ENCODE peak calls at places on chromosomes 3 and 15, in seven cellular contexts. X, S, A, V, Y, O and M are unnamed samples.

GRCh38 chr15:85744636-85745422 is 49.9 kb downstream of the KLHL25 start:
- DNase-seq in X (no peak), S (no peak), A (no peak), V (no peak), Y (no peak), O (no peak), M (no peak)

GRCh38 chr3:14879161-14879888 is 60.6 kb downstream of the FGD5 start:
- DNase-seq in X (no peak), S (no peak), A (no peak), V (no peak), Y (peak; percentile 67), O (no peak), M (no peak)

GRCh38 chr3:49673131-49673714 is 928 bp upstream of the APEH start:
- DNase-seq in X (no peak), S (peak; percentile 74), A (peak; percentile 22), V (no peak), Y (no peak), O (no peak), M (no peak)

GRCh38 chr3:107752202-107752990 is 229.6 kb downstream of the BBX start:
- DNase-seq in X (no peak), S (no peak), A (no peak), V (no peak), Y (peak; percentile 50), O (no peak), M (no peak)

GRCh38 chr15:74179101-74179841 is 5.8 kb downstream of the ISLR start:
- DNase-seq in X (peak; percentile 53), S (no peak), A (peak; percentile 58), V (no peak), Y (no peak), O (no peak), M (no peak)

GRCh38 chr3:117751691-117752090 is 1042.1 kb downstream of the TUSC7 start:
- DNase-seq in X (no peak), S (no peak), A (no peak), V (no peak), Y (no peak), O (no peak), M (no peak)

GRCh38 chr15:45821390-45821789 is 186.6 kb downstream of the SQOR start:
- DNase-seq in X (no peak), S (no peak), A (no peak), V (no peak), Y (no peak), O (no peak), M (no peak)

GRCh38 chr3:16072420-16073110 is 101.9 kb upstream of the GALNT15 start:
- DNase-seq in X (no peak), S (no peak), A (no peak), V (no peak), Y (no peak), O (no peak), M (no peak)